ENCODE peak calls at places on chromosome 19, in six cellular contexts. P, R, I, Y, L and S are unnamed samples.
A peak's percentile ranks its signal among the peaks of the same experiment; 100 is the strongest.

GRCh38 chr19:38545596-38545995 is 72.2 kb downstream of the MAP4K1 start:
- DNase-seq in P (no peak), R (no peak), I (no peak), Y (peak; percentile 10), L (no peak), S (no peak)

GRCh38 chr19:3033595-3034193 is 4.6 kb upstream of the TLE2 start:
- DNase-seq in P (peak; percentile 5), R (no peak), I (no peak), Y (no peak), L (no peak), S (no peak)

GRCh38 chr19:1177322-1178114 is 3.5 kb upstream of the SBNO2 start:
- DNase-seq in P (peak; percentile 98), R (no peak), I (no peak), Y (peak; percentile 96), L (peak; percentile 63), S (no peak)

GRCh38 chr19:29887498-29887897 is 54.5 kb upstream of the URI1 start:
- DNase-seq in P (no peak), R (no peak), I (no peak), Y (no peak), L (no peak), S (no peak)

GRCh38 chr19:48556825-48557224 is 4.9 kb downstream of the SULT2B1 start:
- DNase-seq in P (no peak), R (no peak), I (no peak), Y (no peak), L (no peak), S (no peak)

GRCh38 chr19:10921199-10921879 is 7.1 kb downstream of the YIPF2 start:
- DNase-seq in P (no peak), R (no peak), I (no peak), Y (no peak), L (no peak), S (no peak)

GRCh38 chr19:28737021-28737525 is 475.9 kb downstream of the UQCRFS1 start:
- DNase-seq in P (peak; percentile 39), R (no peak), I (peak; percentile 34), Y (peak; percentile 28), L (no peak), S (no peak)

GRCh38 chr19:33727331-33728028 is 69.2 kb upstream of the KCTD15 start:
- DNase-seq in P (no peak), R (no peak), I (no peak), Y (no peak), L (no peak), S (no peak)

GRCh38 chr19:9945319-9945966 is 9.1 kb upstream of the OLFM2 start:
- DNase-seq in P (peak; percentile 66), R (no peak), I (no peak), Y (peak; percentile 100), L (peak; percentile 89), S (peak; percentile 68)

GRCh38 chr19:1400281-1401137 is 833 bp downstream of the GAMT start:
- DNase-seq in P (peak; percentile 47), R (no peak), I (no peak), Y (no peak), L (no peak), S (no peak)

GRCh38 chr19:54179921-54180452 is 7.0 kb upstream of the TMC4 start:
- DNase-seq in P (peak; percentile 22), R (peak; percentile 52), I (no peak), Y (no peak), L (no peak), S (no peak)

GRCh38 chr19:33152178-33152577 is 20.3 kb downstream of the WDR88 start:
- DNase-seq in P (no peak), R (no peak), I (no peak), Y (no peak), L (no peak), S (no peak)

GRCh38 chr19:46009530-46010510 is 13.0 kb downstream of the PGLYRP1 start:
- DNase-seq in P (no peak), R (no peak), I (peak; percentile 60), Y (no peak), L (no peak), S (no peak)

GRCh38 chr19:11729586-11729985 is 9.2 kb downstream of the ZNF823 start:
- DNase-seq in P (no peak), R (no peak), I (no peak), Y (no peak), L (no peak), S (no peak)

GRCh38 chr19:19321143-19321577 is 531 bp downstream of the MAU2 start:
- DNase-seq in P (no peak), R (no peak), I (no peak), Y (no peak), L (no peak), S (no peak)

GRCh38 chr19:33811246-33811645 is 14.6 kb downstream of the KCTD15 start:
- DNase-seq in P (no peak), R (no peak), I (no peak), Y (no peak), L (no peak), S (no peak)

GRCh38 chr19:11137542-11138384 is 17.8 kb downstream of the SPC24 start:
- DNase-seq in P (peak; percentile 83), R (peak; percentile 31), I (peak; percentile 54), Y (peak; percentile 90), L (peak; percentile 85), S (peak; percentile 74)

GRCh38 chr19:15635016-15635805 is 5.5 kb upstream of the CYP4F3 start:
- DNase-seq in P (no peak), R (no peak), I (no peak), Y (no peak), L (no peak), S (no peak)

GRCh38 chr19:55549500-55550320 is 4.4 kb upstream of the SBK3 start:
- DNase-seq in P (peak; percentile 84), R (no peak), I (no peak), Y (peak; percentile 76), L (no peak), S (no peak)

GRCh38 chr19:33438016-33438671 is 64.6 kb downstream of the CEBPG start:
- DNase-seq in P (no peak), R (no peak), I (no peak), Y (no peak), L (no peak), S (peak; percentile 22)

GRCh38 chr19:39406656-39407393 is at the start of gene ZFP36:
- DNase-seq in P (peak; percentile 62), R (no peak), I (peak; percentile 91), Y (peak; percentile 76), L (peak; percentile 91), S (peak; percentile 97)

GRCh38 chr19:18287836-18288772 is 6.7 kb upstream of the JUND start:
- DNase-seq in P (no peak), R (no peak), I (no peak), Y (no peak), L (no peak), S (no peak)